ENCODE peak calls at places on chromosomes 3 and 15, in seven cellular contexts. E, D, S, Z, N, K and R are unnamed samples. For H3K4me1, the result is how much of the 10 kb centered on the place peaks cover.

GRCh38 chr3:70108072-70108471 is 108.5 kb downstream of the SAMMSON start:
- DNase-seq in E (peak), D (peak), S (peak), Z (peak), N (peak), K (no peak), R (no peak)

GRCh38 chr15:98896802-98897732 is 110.5 kb downstream of the PGPEP1L start:
- DNase-seq in E (peak), D (peak), S (no peak), Z (peak), N (no peak), K (no peak), R (no peak)

GRCh38 chr15:40279437-40280141 is 3.3 kb downstream of the ANKRD63 start:
- DNase-seq in E (peak), D (peak), S (peak), Z (peak), N (peak), K (peak), R (peak)

GRCh38 chr15:87129916-87130315 is 1050.2 kb downstream of the AGBL1 start:
- DNase-seq in E (no peak), D (no peak), S (no peak), Z (no peak), N (no peak), K (no peak), R (no peak)

GRCh38 chr3:127740136-127740915 is 67.6 kb downstream of the ABTB1 start:
- DNase-seq in E (no peak), D (no peak), S (no peak), Z (no peak), N (no peak), K (no peak), R (no peak)

GRCh38 chr3:126570103-126570541 is 11.4 kb upstream of the C3orf22 start:
- DNase-seq in E (peak), D (no peak), S (peak), Z (no peak), N (no peak), K (no peak), R (peak)

GRCh38 chr3:5606884-5607472 is 419.5 kb downstream of the EDEM1 start:
- DNase-seq in E (no peak), D (no peak), S (no peak), Z (no peak), N (no peak), K (no peak), R (no peak)

GRCh38 chr15:33064878-33065277 is 129.6 kb downstream of the FMN1 start:
- DNase-seq in E (no peak), D (peak), S (no peak), Z (no peak), N (no peak), K (no peak), R (no peak)

GRCh38 chr3:186075489-186075888 is 33.4 kb downstream of the ETV5 start:
- DNase-seq in E (no peak), D (no peak), S (no peak), Z (no peak), N (no peak), K (no peak), R (no peak)

GRCh38 chr3:147365196-147366115 is 40.9 kb downstream of the ZIC4 start:
- DNase-seq in E (no peak), D (no peak), S (no peak), Z (no peak), N (no peak), K (no peak), R (no peak)

GRCh38 chr3:197393711-197394110 is 95.3 kb upstream of the DLG1 start:
- DNase-seq in E (no peak), D (no peak), S (no peak), Z (no peak), N (no peak), K (no peak), R (no peak)

GRCh38 chr3:171813897-171814460 is 3.7 kb upstream of the PLD1 start:
- DNase-seq in E (no peak), D (peak), S (no peak), Z (no peak), N (no peak), K (no peak), R (no peak)

GRCh38 chr3:11757441-11757875 is 89.2 kb downstream of the TAMM41 start:
- DNase-seq in E (no peak), D (peak), S (no peak), Z (peak), N (no peak), K (no peak), R (no peak)

DNA sequence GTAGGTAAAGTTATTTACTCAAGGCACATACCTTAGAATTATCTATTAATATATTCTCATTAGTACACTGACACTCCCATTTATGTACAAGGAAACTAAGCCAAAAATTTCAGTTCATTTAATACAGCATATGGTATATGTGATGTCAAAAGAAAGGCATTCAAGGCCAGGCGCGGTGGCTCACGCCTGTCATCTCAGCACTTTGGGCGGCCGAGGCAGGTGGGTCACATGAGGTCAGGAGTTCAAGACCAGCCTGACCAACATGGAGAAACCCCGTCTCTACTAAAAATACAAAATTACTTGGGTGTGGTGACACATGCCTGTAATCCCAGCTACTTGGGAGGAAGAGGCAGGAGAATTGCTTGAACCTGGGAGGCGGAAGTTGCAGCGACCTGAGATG is 435.2 kb downstream of the GBE1 start:
- DNase-seq in E (no peak), D (no peak), S (no peak), Z (no peak), N (no peak), K (no peak), R (no peak)
- H3K4me3 ChIP-seq in E (no peak), D (no peak), S (no peak), Z (no peak), N (no peak), K (no peak), R (no peak)

GRCh38 chr3:111362286-111363009 is 179.5 kb upstream of the CD96 start:
- DNase-seq in E (no peak), D (no peak), S (no peak), Z (no peak), N (no peak), K (no peak), R (no peak)
- H3K4me1 ChIP-seq in E (under half), D (under half), S (under half), Z (under half), N (under half), K (under half), R (under half)

GRCh38 chr3:38121451-38121831 is 15.5 kb downstream of the ACAA1 start:
- DNase-seq in E (no peak), D (no peak), S (no peak), Z (no peak), N (peak), K (no peak), R (no peak)

GRCh38 chr3:38119802-38120689 is 16.9 kb downstream of the ACAA1 start:
- DNase-seq in E (no peak), D (no peak), S (no peak), Z (no peak), N (no peak), K (no peak), R (no peak)

GRCh38 chr3:38120690-38121450 is 16.1 kb downstream of the ACAA1 start:
- DNase-seq in E (no peak), D (no peak), S (no peak), Z (no peak), N (no peak), K (no peak), R (no peak)

GRCh38 chr3:38122712-38123290 is 14.1 kb downstream of the ACAA1 start:
- DNase-seq in E (no peak), D (no peak), S (no peak), Z (no peak), N (no peak), K (no peak), R (no peak)

GRCh38 chr3:38121832-38122461 is 15.0 kb downstream of the ACAA1 start:
- DNase-seq in E (no peak), D (no peak), S (no peak), Z (no peak), N (peak), K (no peak), R (no peak)
- H3K4me3 ChIP-seq in E (no peak), D (no peak), S (no peak), Z (no peak), N (no peak), K (no peak), R (no peak)

DNA sequence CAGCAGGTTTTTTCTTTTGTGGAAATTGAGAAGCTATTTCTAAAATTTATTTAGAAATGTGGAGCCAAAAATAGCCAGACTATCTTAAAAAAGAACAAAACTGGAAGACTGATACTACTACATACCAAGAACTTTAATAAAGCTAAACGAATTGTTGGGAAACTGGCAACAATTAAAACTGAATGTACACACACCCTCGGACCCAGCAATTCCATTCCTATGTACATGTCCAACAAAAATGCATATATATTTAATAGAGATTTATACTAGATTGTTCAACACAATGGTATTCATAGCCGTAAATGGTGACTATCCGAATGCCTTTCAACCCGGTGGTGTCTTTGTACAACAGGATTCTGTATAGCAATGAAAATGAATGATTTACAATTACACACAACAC is 136.5 kb upstream of the RASGRP1 start:
- DNase-seq in E (no peak), D (no peak), S (no peak), Z (no peak), N (no peak), K (no peak), R (no peak)
- H3K4me1 ChIP-seq in E (under half), D (under half), S (under half), Z (under half), N (under half), K (under half), R (under half)

GRCh38 chr15:67146875-67147381 is 81.5 kb downstream of the SMAD3 start:
- DNase-seq in E (peak), D (peak), S (peak), Z (peak), N (no peak), K (no peak), R (no peak)
- H3K4me3 ChIP-seq in E (no peak), D (no peak), S (no peak), Z (no peak), N (no peak), K (no peak), R (no peak)

GRCh38 chr15:78638658-78639314 is 2.2 kb downstream of the CHRNB4 start:
- DNase-seq in E (peak), D (peak), S (peak), Z (peak), N (no peak), K (no peak), R (no peak)

GRCh38 chr15:78635346-78635745 is 5.7 kb downstream of the CHRNB4 start:
- DNase-seq in E (no peak), D (no peak), S (no peak), Z (no peak), N (no peak), K (no peak), R (no peak)

GRCh38 chr15:78637776-78638435 is 3.1 kb downstream of the CHRNB4 start:
- DNase-seq in E (no peak), D (no peak), S (no peak), Z (no peak), N (no peak), K (no peak), R (no peak)

GRCh38 chr15:78634251-78635145 is 6.5 kb downstream of the CHRNB4 start:
- DNase-seq in E (no peak), D (no peak), S (no peak), Z (no peak), N (no peak), K (no peak), R (no peak)

DNA sequence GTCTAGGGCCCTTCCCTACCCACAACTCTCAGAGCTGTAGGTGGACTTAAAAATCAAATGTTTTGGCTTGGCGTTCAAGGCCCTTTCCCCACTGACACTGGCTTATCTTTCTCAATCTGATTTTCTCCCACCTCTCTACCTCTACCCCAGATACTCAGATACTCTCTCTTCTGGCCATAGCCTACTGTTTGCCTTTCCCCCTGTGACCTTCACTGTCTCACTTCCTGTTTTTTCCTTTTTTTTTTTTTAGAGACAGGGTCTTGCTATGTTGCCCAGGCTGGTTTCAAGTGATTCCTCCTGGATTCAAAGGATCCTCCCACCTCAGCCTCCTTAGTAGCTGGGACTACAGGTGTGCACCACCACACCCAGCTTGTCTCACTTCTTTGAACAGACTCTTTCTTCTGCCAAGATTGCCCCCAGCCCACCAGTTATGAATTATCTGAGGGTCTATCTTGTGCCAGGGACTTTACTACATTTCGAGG is 4.6 kb downstream of the CHRNB4 start:
- DNase-seq in E (no peak), D (no peak), S (no peak), Z (no peak), N (no peak), K (no peak), R (no peak)
- H3K4me1 ChIP-seq in E (under half), D (under half), S (under half), Z (under half), N (under half), K (under half), R (under half)

GRCh38 chr3:42803800-42804112 is 534 bp downstream of the HIGD1A start:
- DNase-seq in E (peak), D (peak), S (peak), Z (peak), N (peak), K (peak), R (peak)

GRCh38 chr3:42809202-42809601 is at the start of gene ACKR2:
- DNase-seq in E (no peak), D (no peak), S (no peak), Z (no peak), N (no peak), K (no peak), R (no peak)

GRCh38 chr3:42804113-42804830 is at the start of gene HIGD1A:
- DNase-seq in E (peak), D (peak), S (peak), Z (peak), N (peak), K (peak), R (peak)

GRCh38 chr3:42804831-42805821 is 836 bp upstream of the HIGD1A start:
- DNase-seq in E (peak), D (peak), S (peak), Z (no peak), N (peak), K (peak), R (peak)

DNA sequence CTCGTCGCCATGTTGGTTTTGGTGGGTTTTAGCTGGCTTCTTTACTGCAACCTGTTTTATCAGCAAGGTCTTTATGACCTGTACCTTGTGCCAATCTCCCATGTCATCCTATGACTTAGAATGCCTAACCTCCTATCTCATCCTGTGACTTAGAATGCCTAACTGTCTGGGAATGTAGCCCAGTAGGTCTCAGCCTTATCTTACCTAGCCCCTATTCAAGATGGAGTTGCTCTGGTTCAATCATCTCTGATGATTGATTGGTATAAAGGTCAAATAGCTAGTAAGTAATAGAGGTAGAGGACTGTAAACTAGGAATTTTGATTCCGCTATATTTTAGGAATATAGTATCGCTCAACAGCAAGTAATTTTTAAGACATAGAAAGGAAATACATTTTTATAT is 1.3 kb upstream of the ACKR2 start:
- DNase-seq in E (peak), D (no peak), S (no peak), Z (no peak), N (no peak), K (no peak), R (no peak)
- H3K4me3 ChIP-seq in E (no peak), D (no peak), S (no peak), Z (no peak), N (no peak), K (no peak), R (no peak)

DNA sequence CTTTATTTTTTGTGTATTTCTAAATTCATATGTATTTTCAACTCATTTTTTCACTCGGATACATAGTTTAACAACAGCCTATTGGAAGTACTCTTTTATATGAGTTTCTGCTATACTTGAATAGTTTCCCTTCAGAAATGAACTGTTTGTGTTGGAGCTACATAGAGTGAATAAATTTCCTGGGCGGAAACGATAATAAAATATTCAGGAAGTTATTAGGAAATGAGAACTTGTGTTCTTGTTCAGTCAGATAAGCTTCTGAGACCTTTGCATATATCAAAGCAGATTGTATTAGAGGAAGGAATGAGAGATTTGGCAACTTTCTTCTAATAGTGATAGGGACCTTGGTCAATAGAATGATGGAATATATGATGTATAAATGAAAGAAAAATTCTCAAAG is 27.3 kb downstream of the NEO1 start:
- DNase-seq in E (no peak), D (peak), S (no peak), Z (peak), N (no peak), K (no peak), R (no peak)
- H3K4me1 ChIP-seq in E (under half), D (under half), S (under half), Z (half or more), N (under half), K (under half), R (under half)

GRCh38 chr15:63523306-63523990 is 19.1 kb downstream of the USP3 start:
- DNase-seq in E (no peak), D (no peak), S (no peak), Z (no peak), N (no peak), K (no peak), R (no peak)
- H3K4me3 ChIP-seq in E (no peak), D (no peak), S (no peak), Z (no peak), N (no peak), K (no peak), R (peak)

GRCh38 chr3:195802261-195802701 is 9.4 kb downstream of the MUC4 start:
- DNase-seq in E (no peak), D (no peak), S (no peak), Z (no peak), N (no peak), K (no peak), R (peak)
- H3K4me1 ChIP-seq in E (under half), D (under half), S (under half), Z (under half), N (under half), K (under half), R (under half)